ENCODE peak calls at places on chromosomes 5 and 9, in seven cellular contexts. Y, E, F, H, S, J and D are unnamed samples.
A peak's percentile ranks its signal among the peaks of the same experiment; 100 is the strongest.

GRCh38 chr5:68333649-68334549 is 118.3 kb downstream of the PIK3R1 start:
- DNase-seq in Y (peak; percentile 89), E (no peak), F (no peak), H (peak; percentile 13), S (peak; percentile 75), J (peak; percentile 60), D (no peak)

GRCh38 chr5:93532370-93532769 is 48.6 kb downstream of the NR2F1-AS1 start:
- DNase-seq in Y (no peak), E (no peak), F (no peak), H (peak; percentile 2), S (no peak), J (peak; percentile 63), D (peak; percentile 12)

GRCh38 chr5:131324311-131324710 is 60.5 kb downstream of the CDC42SE2 start:
- DNase-seq in Y (no peak), E (no peak), F (no peak), H (no peak), S (no peak), J (no peak), D (no peak)

GRCh38 chr5:19018822-19019221 is 969.2 kb downstream of the CDH18 start:
- DNase-seq in Y (no peak), E (no peak), F (no peak), H (no peak), S (peak; percentile 75), J (no peak), D (no peak)

GRCh38 chr9:90706230-90706629 is 63.6 kb upstream of the DIRAS2 start:
- DNase-seq in Y (no peak), E (no peak), F (no peak), H (no peak), S (no peak), J (no peak), D (no peak)

GRCh38 chr5:168364151-168364661 is 72.8 kb downstream of the WWC1 start:
- DNase-seq in Y (peak; percentile 19), E (no peak), F (no peak), H (no peak), S (no peak), J (no peak), D (no peak)

GRCh38 chr5:67969631-67970030 is 245.9 kb upstream of the PIK3R1 start:
- DNase-seq in Y (no peak), E (no peak), F (no peak), H (no peak), S (no peak), J (no peak), D (no peak)

GRCh38 chr9:113879318-113879717 is 3.2 kb downstream of the ZNF618 start:
- DNase-seq in Y (no peak), E (no peak), F (no peak), H (no peak), S (peak; percentile 80), J (no peak), D (no peak)

GRCh38 chr9:93260290-93261066 is 76.5 kb downstream of the WNK2 start:
- DNase-seq in Y (no peak), E (peak; percentile 44), F (no peak), H (no peak), S (no peak), J (no peak), D (no peak)

GRCh38 chr5:81397169-81397568 is 3.2 kb upstream of the ACOT12 start:
- DNase-seq in Y (no peak), E (no peak), F (no peak), H (no peak), S (peak; percentile 33), J (peak; percentile 12), D (no peak)

GRCh38 chr5:526456-527088 is 2.3 kb upstream of the SLC9A3 start:
- DNase-seq in Y (no peak), E (no peak), F (no peak), H (no peak), S (no peak), J (no peak), D (no peak)

GRCh38 chr5:530001-530400 is 5.8 kb upstream of the SLC9A3 start:
- DNase-seq in Y (no peak), E (no peak), F (peak; percentile 15), H (no peak), S (no peak), J (no peak), D (no peak)

GRCh38 chr5:525916-526315 is 1.7 kb upstream of the SLC9A3 start:
- DNase-seq in Y (no peak), E (no peak), F (no peak), H (no peak), S (no peak), J (no peak), D (no peak)

GRCh38 chr5:528625-529511 is 4.6 kb upstream of the SLC9A3 start:
- DNase-seq in Y (no peak), E (no peak), F (no peak), H (no peak), S (no peak), J (no peak), D (no peak)

DNA sequence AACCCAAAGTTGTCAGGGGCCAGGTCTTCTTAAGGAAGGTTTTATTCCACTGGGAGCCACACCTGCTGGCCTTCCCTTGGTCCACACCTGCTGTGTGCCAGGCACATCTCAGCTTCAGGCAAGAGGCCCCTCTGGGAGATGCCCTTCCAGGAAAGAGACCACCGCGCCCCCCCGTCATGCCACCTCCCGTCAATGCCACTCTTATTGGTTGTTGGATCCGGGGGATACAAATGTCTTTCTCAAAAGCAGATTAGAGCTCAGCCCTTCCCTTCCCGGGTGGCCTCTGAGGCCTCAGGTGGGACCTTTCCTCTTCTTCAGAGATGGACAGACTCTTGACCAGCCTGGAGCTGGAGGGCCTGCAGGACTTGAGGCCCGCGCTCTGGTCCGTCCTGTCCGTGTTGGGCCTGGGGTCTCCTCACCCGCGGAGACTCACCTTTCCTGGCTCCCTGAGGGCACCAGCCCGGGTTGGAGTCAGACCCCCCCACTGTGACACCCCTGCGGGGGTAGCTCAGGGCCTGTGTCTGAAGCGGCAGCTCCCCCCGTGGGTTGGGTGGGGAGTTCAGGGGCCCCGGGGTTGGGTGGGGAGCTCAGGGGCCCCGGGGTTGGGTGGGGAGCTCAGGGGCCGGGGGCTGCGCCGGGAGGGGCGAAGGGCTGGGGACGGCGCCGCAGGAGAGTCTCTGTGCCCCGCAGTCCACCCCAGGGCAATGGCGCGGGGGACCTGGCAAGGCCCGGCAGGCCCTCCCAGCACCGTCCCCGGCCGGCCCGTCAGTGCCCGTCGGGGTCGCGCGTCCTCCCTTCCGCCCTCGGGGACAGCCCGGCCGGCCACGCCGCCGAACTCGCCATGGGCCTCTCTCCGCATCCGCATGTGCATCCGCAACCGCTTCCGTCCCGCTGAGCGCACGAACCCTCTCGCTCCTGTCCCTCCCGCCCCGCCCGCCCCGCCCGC is 3.7 kb upstream of the SLC9A3 start:
- DNase-seq in Y (no peak), E (no peak), F (no peak), H (no peak), S (no peak), J (no peak), D (no peak)
- TF ChIP-seq EZH2 in Y (no peak), E (no peak), F (no peak), H (no peak), S (no peak), J (peak; percentile 51), D (no peak)

DNA sequence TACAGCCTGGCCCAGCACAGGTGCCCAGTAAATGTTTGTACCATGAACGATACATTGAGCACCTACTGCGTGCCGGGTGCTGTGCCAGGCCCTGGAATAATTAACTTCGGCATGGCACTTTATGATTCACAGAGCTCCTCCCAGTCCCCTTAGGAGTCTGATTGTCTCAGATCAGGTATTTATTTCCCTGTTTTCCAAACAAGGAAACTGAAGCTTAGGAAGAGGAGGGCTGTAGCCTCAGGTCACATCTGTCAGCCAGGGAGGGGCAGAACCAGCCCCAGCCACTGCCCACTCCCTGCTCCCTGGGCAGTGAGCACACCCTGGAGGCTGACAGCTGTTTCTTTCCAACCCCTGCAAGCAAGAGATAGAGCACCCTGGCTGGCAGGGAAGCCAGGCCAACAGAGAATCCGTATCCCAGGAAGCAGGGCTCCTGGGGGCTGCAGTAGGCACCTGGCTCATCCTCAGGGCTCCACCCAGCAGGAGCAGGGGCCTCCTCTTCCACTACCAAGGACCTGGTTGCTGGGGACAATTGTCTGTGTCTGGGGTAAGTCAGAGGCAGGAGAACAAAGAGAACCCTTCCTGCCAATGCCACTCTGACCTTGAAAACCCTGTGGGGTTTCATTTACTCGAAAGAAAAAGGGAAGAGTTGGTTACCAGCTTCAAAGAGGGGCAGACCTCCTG is 69.0 kb downstream of the DAB2IP start:
- DNase-seq in Y (no peak), E (no peak), F (no peak), H (no peak), S (no peak), J (no peak), D (no peak)
- TF ChIP-seq POLR2AphosphoS5 in Y (no peak), E (no peak), F (no peak), H (no peak), S (no peak), J (no peak), D (no peak)

DNA sequence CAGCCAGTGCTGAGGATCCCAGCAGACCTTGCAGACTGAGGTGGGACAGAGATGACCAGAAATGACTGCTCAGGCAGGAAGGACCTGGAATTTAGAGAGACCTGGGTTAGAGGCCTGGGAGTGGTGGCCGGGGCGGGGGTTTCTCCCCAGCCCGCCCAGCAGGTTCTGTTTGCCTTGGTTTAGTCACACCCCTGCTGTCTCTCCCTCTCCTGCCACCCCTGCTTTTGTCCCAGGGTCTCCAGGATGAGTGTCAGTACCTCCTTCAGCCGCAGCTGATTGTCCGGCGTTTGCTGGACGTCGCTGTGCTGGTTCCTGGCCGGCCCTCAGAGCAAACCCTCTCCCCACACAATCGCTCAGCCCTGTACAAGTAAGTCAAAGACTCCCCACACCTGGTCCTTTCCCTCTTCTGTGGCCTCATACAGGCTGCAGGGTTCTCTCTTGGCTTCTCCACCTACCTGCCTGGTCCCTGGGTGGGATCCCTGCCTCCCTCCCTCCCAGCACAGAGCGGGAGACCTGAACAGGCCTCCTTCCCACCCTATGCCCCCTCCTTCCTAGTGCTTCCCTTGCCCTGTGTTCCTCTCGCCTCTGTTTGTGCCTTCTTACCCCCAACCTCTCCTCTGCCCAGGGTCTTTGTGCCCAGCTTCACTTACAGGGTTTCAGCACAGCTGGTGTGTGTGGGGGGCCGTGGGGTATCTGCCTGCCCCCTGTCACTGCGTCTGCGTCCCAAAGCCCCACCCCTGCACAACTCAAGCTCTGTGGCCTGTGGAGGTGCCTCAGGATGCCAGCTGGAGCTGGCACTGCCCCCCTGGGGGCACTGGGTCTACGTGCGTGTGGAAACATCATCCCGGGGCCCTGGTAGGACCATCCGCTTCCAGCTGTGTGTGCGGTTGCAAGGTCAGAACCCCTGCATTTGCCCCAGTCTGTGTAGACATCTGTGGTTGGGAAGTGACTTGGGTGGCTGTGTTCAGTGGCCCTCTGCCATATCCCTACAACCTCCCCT is 12.2 kb downstream of the TMEM8B start:
- DNase-seq in Y (no peak), E (no peak), F (no peak), H (no peak), S (no peak), J (no peak), D (no peak)
- H3K9ac ChIP-seq in Y (no peak overlapping the region), E (no peak overlapping the region), F (no peak overlapping the region), H (no peak overlapping the region), S (no peak overlapping the region), J (no peak overlapping the region), D (no peak overlapping the region)

DNA sequence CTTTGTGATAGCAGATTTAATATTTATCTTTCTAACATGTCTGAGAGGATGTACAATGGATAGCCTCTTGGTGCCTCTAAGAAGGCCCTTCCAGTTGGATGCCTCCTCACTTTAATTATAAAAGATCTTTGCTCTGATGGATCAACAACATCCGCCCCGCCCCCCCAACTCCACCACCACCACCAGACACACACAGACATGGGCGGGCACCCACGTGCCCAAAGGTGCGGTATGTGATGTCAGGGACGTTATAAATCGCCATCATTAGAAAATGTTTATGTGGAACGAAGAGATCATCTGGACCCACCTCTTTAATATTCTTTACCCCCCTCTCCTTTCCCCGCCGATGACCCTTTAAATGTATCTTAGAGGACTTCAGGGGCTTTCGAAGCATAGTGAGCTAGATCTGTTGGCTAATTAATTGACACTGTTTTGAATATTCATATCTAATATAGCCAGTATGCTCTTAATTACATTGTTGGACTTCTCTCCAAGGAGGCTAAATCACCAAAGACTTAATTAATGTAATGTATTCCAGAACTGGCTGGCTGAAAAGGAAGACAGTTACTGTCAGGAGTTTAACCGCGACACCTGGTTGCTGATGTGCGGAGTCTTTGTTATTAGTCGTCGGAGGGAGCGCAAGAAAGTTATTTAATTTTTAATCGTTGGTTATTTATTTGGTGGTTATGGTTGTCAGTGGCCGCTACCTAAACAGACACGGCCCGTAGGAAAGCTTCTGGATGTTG is 6.1 kb upstream of the FOXB2 start:
- DNase-seq in Y (no peak), E (no peak), F (no peak), H (no peak), S (no peak), J (no peak), D (no peak)
- TF ChIP-seq EZH2 in Y (no peak), E (no peak), F (no peak), H (no peak), S (no peak), J (no peak), D (no peak)